ENCODE peak calls at places on chromosome 9, in ten cellular contexts. S is vagina, J is transverse colon, N is GM12865, P is NCI-H2171, D is tibial nerve, B is GM23338, Q is RWPE1, A is Calu3, X is NCI-H345. F is an unnamed sample.

GRCh38 chr9:30746589-30746988 is 1637.9 kb upstream of the ACO1 start:
- DNase-seq in S (no peak), J (no peak), N (no peak), P (no peak), D (no peak), B (no peak), Q (no peak), A (no peak), X (no peak), F (no peak)

GRCh38 chr9:132742821-132743311 is 72.6 kb downstream of the GTF3C4 start:
- DNase-seq in S (no peak), J (no peak), N (no peak), P (peak; percentile 20), D (no peak), B (peak; percentile 43), Q (no peak), A (no peak), X (no peak), F (no peak)

GRCh38 chr9:38074441-38074943 is 5.5 kb upstream of the SHB start:
- DNase-seq in S (no peak), J (peak; percentile 32), N (no peak), P (no peak), D (no peak), B (no peak), Q (no peak), A (no peak), X (no peak), F (no peak)

GRCh38 chr9:4413856-4414255 is 76.4 kb upstream of the SLC1A1 start:
- DNase-seq in S (no peak), J (no peak), N (no peak), P (no peak), D (no peak), B (no peak), Q (no peak), A (no peak), X (no peak), F (no peak)

GRCh38 chr9:20906326-20906725 is 125.1 kb downstream of the HACD4 start:
- DNase-seq in S (no peak), J (no peak), N (no peak), P (no peak), D (no peak), B (no peak), Q (no peak), A (no peak), X (no peak), F (no peak)

GRCh38 chr9:113178087-113178486 is 27.3 kb downstream of the SLC31A2 start:
- DNase-seq in S (no peak), J (no peak), N (no peak), P (no peak), D (no peak), B (no peak), Q (no peak), A (no peak), X (no peak), F (no peak)

GRCh38 chr9:111966851-111967250 is 70.2 kb downstream of the UGCG start:
- DNase-seq in S (no peak), J (no peak), N (peak; percentile 32), P (no peak), D (no peak), B (no peak), Q (no peak), A (no peak), X (peak; percentile 20), F (no peak)

GRCh38 chr9:130304141-130304540 is 38.6 kb downstream of the HMCN2 start:
- DNase-seq in S (no peak), J (no peak), N (no peak), P (no peak), D (no peak), B (no peak), Q (no peak), A (no peak), X (no peak), F (no peak)

GRCh38 chr9:111851536-111851935 is 45.1 kb upstream of the UGCG start:
- DNase-seq in S (no peak), J (no peak), N (no peak), P (no peak), D (no peak), B (peak; percentile 34), Q (peak; percentile 98), A (peak; percentile 45), X (no peak), F (no peak)

GRCh38 chr9:22237497-22238363 is 208.9 kb upstream of the DMRTA1 start:
- DNase-seq in S (no peak), J (no peak), N (no peak), P (no peak), D (no peak), B (no peak), Q (peak; percentile 87), A (peak; percentile 34), X (no peak), F (no peak)

GRCh38 chr9:70406446-70406862 is 8.0 kb downstream of the KLF9 start:
- DNase-seq in S (no peak), J (peak; percentile 33), N (peak; percentile 14), P (peak; percentile 53), D (no peak), B (peak; percentile 48), Q (no peak), A (no peak), X (no peak), F (no peak)

GRCh38 chr9:137138701-137139467 is at the start of gene GRIN1:
- DNase-seq in S (no peak), J (no peak), N (no peak), P (peak; percentile 46), D (no peak), B (peak; percentile 67), Q (peak; percentile 66), A (no peak), X (no peak), F (no peak)

GRCh38 chr9:78470741-78471140 is 173.8 kb downstream of the PSAT1 start:
- DNase-seq in S (no peak), J (no peak), N (no peak), P (no peak), D (no peak), B (no peak), Q (no peak), A (no peak), X (no peak), F (no peak)